ENCODE peak calls at places on chromosomes 1 and 21, in seven cellular contexts. A is thoracic aorta, Z is left ventricle myocardium inferior, U is MCF 10A, B is GM10248, X is neural crest cell, O is RWPE1. R is an unnamed sample.

GRCh38 chr1:1200876-1201810 is 5.2 kb downstream of the TNFRSF18 start:
- DNase-seq in O (peak), A (no peak), U (no peak), X (no peak), B (peak), Z (peak), R (peak)

GRCh38 chr1:223737342-223737741 is 25.0 kb downstream of the CAPN2 start:
- DNase-seq in B (no peak), X (no peak), O (no peak), Z (no peak), A (no peak), U (no peak), R (no peak)

GRCh38 chr1:59767119-59767518 is 47.6 kb upstream of the HOOK1 start:
- DNase-seq in O (no peak), A (no peak), U (no peak), Z (no peak), X (no peak), B (no peak), R (no peak)

GRCh38 chr1:201624741-201625646 is 86.1 kb downstream of the NAV1 start:
- DNase-seq in Z (no peak), A (no peak), O (no peak), U (peak), X (no peak), B (no peak), R (no peak)

GRCh38 chr1:34286547-34286946 is 109.8 kb downstream of the C1orf94 start:
- DNase-seq in A (no peak), Z (no peak), B (no peak), X (no peak), U (no peak), O (no peak), R (no peak)

GRCh38 chr1:244276646-244277045 is 175.1 kb downstream of the ADSS2 start:
- DNase-seq in U (no peak), Z (no peak), B (no peak), X (no peak), A (no peak), O (no peak), R (no peak)

GRCh38 chr1:39509360-39510009 is 18.0 kb downstream of the BMP8A start:
- DNase-seq in U (no peak), A (no peak), Z (peak), O (no peak), B (peak), X (no peak), R (peak)

GRCh38 chr1:89085781-89086180 is 20.8 kb upstream of the GBP1 start:
- DNase-seq in Z (no peak), X (no peak), U (peak), O (no peak), B (peak), A (no peak), R (peak)

GRCh38 chr21:43211085-43212071 is 42.6 kb downstream of the CRYAA start:
- DNase-seq in X (peak), A (no peak), B (no peak), U (no peak), O (no peak), Z (peak), R (no peak)

GRCh38 chr1:221576268-221576667 is 165.6 kb downstream of the DUSP10 start:
- DNase-seq in Z (no peak), O (no peak), B (no peak), A (no peak), X (no peak), U (no peak), R (no peak)

GRCh38 chr21:34670962-34671348 is 2.2 kb downstream of the CLIC6 start:
- DNase-seq in O (no peak), B (peak), U (no peak), Z (no peak), X (no peak), A (no peak), R (no peak)
- TF ChIP-seq CTCF in O (no peak), B (peak), U (no peak), Z (no peak), X (no peak), A (no peak), R (no peak)

DNA sequence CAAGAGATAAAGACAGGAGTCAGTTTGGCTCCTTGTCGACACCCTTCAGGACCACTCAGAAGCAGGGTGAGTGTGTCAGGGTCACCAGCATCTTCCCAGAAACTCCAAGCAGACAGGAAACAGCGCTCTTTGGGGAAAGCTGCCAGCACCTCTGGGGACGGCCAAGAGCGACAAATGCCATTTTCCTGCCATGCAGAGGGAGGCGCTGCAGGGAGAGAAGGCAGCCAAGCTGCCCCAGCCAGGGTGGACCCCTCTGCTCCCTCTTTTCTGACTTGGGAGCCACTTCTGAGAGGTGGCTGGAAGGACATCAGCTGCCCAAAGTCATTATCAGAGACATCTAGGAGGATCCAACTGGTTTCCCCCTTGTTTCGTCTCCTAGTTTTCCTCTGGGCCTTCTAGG is 29.0 kb downstream of the SIM2 start:
- DNase-seq in O (no peak), U (no peak), X (no peak), B (no peak), A (no peak), Z (no peak), R (no peak)
- TF ChIP-seq CTCF in O (no peak), U (no peak), X (no peak), B (no peak), A (no peak), Z (no peak), R (no peak)

GRCh38 chr21:36127977-36128376 is 6.9 kb upstream of the CBR3 start:
- DNase-seq in B (no peak), X (no peak), A (no peak), O (no peak), Z (no peak), U (no peak), R (no peak)
- TF ChIP-seq CTCF in B (no peak), X (peak), A (no peak), O (no peak), Z (no peak), U (no peak), R (no peak)

DNA sequence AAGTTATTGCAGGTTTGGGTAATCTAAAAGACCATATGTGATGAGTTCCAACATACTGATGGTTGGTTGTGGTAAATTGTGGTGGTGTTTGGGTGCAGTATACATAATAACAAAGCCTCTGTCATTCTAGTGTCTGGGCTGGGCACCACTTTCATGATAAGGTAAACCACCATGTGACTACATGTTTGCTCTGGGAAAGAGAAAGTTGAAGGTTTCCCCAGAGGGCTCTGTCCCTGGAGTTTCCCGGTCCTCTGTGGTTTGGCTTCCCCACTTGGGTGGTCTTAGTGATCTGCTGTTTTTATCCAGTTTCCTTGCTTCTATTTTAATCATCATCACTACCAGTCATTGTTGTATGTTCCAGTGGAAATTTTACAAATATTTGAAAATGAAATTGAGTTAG is 55.9 kb upstream of the TSPAN2 start:
- DNase-seq in B (no peak), O (no peak), Z (no peak), A (no peak), X (no peak), U (no peak), R (no peak)
- TF ChIP-seq CTCF in B (no peak), O (no peak), Z (no peak), A (no peak), X (no peak), U (no peak), R (no peak)

DNA sequence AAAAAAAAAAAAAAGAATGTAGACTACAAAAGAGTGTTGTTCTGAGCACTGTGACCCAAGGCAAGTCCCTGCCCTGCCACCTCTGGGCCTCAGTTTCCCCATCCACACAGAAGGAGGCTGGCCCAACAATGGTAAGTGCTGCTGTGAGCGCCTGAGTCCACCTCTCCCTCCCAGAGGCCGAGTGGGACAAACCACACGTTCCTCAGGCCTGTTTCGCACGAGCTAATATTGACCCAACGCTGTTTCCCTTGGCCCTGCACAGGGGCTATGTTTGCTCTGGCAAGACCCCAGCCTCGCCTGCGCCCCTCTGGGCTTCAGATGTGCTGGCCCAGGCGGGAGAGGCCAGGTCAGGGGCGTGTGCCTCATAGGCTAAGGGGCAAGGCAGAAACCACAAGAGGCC is 12.6 kb upstream of the LAPTM5 start:
- DNase-seq in X (no peak), B (no peak), Z (no peak), A (no peak), U (no peak), O (no peak), R (no peak)
- TF ChIP-seq CTCF in X (no peak), B (no peak), Z (no peak), A (no peak), U (no peak), O (no peak), R (no peak)

DNA sequence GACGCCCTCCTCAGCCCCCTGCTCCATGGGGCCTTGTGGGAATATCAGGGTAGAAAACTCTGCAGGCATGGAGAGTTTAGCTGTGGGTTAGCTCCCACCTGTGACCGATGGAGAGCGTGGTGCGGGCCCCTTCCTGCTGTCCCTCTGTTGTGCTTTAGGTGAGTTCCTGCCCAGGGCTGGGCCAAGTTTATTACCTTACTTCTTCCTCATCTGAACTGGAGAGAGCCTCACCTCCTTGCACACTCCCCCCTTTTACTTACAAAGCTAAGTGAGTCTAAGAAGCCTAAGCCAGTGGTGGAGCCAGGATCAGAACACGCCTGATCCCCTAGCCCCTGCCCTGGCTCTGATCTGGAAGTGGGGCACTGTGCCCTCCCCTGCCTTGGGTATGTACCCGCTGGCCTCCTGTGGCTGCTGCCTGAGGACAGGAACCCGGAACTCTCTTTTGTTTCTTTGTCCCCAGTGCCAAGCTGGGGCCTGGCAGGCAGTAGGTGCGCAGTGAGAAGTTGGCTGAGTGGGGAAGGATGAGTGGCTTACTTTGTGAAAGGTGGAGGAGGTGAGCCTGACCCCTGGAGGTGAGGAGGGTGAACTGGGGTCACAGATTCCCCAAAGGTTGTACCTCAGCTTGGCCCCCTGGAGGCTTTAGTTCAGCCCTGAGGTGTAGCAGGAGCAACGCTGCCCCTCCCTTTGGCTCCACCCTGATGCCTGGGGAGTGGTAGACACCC is 32.9 kb downstream of the ARHGEF10L start:
- DNase-seq in U (no peak), O (no peak), Z (no peak), B (peak), X (no peak), A (no peak), R (no peak)
- TF ChIP-seq CTCF in U (peak), O (no peak), Z (peak), B (no peak), X (peak), A (no peak), R (no peak)